ENCODE peak calls at places on chromosomes 12 and 14, in five cellular contexts. One of them, this sample, is unnamed.

GRCh38 chr14:53412819-53413664 is 259.9 kb upstream of the DDHD1 start:
- DNase-seq in psoas muscle: no peak
- DNase-seq in pancreas: no peak
- DNase-seq in upper lobe of left lung: no peak
- DNase-seq in spleen: no peak
- DNase-seq in this sample: no peak

GRCh38 chr14:22221508-22221907 is 367.5 kb downstream of the DAD1 start:
- DNase-seq in psoas muscle: no peak
- DNase-seq in pancreas: no peak
- DNase-seq in upper lobe of left lung: no peak
- DNase-seq in spleen: no peak
- DNase-seq in this sample: no peak

GRCh38 chr12:53543539-53543938 is 36.3 kb upstream of the NPFF start:
- DNase-seq in psoas muscle: no peak
- DNase-seq in pancreas: no peak
- DNase-seq in upper lobe of left lung: peak; percentile 55
- DNase-seq in spleen: no peak
- DNase-seq in this sample: peak; percentile 1

GRCh38 chr12:7905071-7905470 is 30.9 kb downstream of the SLC2A3 start:
- DNase-seq in psoas muscle: no peak
- DNase-seq in pancreas: no peak
- DNase-seq in upper lobe of left lung: no peak
- DNase-seq in spleen: no peak
- DNase-seq in this sample: no peak

GRCh38 chr12:42958271-42958674 is 368.7 kb upstream of the PRICKLE1 start:
- DNase-seq in psoas muscle: no peak
- DNase-seq in pancreas: no peak
- DNase-seq in upper lobe of left lung: no peak
- DNase-seq in spleen: no peak
- DNase-seq in this sample: no peak

GRCh38 chr14:105192866-105193731 is 12.0 kb upstream of the NUDT14 start:
- DNase-seq in psoas muscle: no peak
- DNase-seq in pancreas: no peak
- DNase-seq in upper lobe of left lung: no peak
- DNase-seq in spleen: no peak
- DNase-seq in this sample: no peak

GRCh38 chr12:27840229-27840999 is 60.4 kb upstream of the MANSC4 start:
- DNase-seq in psoas muscle: no peak
- DNase-seq in pancreas: no peak
- DNase-seq in upper lobe of left lung: no peak
- DNase-seq in spleen: no peak
- DNase-seq in this sample: no peak

GRCh38 chr12:104596128-104596799 is 139.5 kb downstream of the CHST11 start:
- DNase-seq in psoas muscle: no peak
- DNase-seq in pancreas: no peak
- DNase-seq in upper lobe of left lung: no peak
- DNase-seq in spleen: no peak
- DNase-seq in this sample: no peak

GRCh38 chr14:99475179-99475578 is 5.5 kb downstream of the SETD3 start:
- DNase-seq in psoas muscle: no peak
- DNase-seq in pancreas: no peak
- DNase-seq in upper lobe of left lung: no peak
- DNase-seq in spleen: no peak
- DNase-seq in this sample: no peak

GRCh38 chr14:99188721-99189120 is 83.3 kb downstream of the BCL11B start:
- DNase-seq in psoas muscle: no peak
- DNase-seq in pancreas: no peak
- DNase-seq in upper lobe of left lung: no peak
- DNase-seq in spleen: no peak
- DNase-seq in this sample: no peak

DNA sequence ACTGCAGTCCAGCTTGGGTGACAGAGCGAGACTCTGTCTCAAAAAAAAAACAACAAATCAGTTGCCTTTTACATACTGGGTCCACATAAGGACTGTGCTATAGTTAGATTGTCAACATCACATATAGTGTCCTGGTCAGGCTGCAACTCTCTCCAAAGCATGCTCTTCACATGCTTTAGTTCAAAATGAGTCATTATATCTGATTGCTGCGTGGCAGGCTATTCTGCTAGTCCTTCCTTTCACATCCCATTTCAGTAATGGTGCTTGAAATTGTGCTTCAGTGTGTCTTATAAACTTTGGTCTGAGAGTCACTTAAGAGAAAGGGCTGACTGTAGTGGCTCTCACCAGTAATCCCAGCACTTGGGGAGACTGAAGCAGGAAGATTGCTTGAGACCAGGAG is 6.9 kb downstream of the LETMD1 start:
- DNase-seq in psoas muscle: no peak
- DNase-seq in pancreas: no peak
- DNase-seq in upper lobe of left lung: no peak
- DNase-seq in spleen: no peak
- DNase-seq in this sample: no peak
- H3K36me3 ChIP-seq in psoas muscle: peaks cover 100% of the 10 kb centered on the region
- H3K36me3 ChIP-seq in pancreas: peaks cover 27% of the 10 kb centered on the region
- H3K36me3 ChIP-seq in upper lobe of left lung: peaks cover 60% of the 10 kb centered on the region
- H3K36me3 ChIP-seq in spleen: peaks cover 100% of the 10 kb centered on the region
- H3K36me3 ChIP-seq in this sample: peaks cover 58% of the 10 kb centered on the region

GRCh38 chr12:99686142-99686541 is 38.6 kb downstream of the GARIN6 start:
- DNase-seq in psoas muscle: no peak
- DNase-seq in pancreas: no peak
- DNase-seq in upper lobe of left lung: no peak
- DNase-seq in spleen: no peak
- DNase-seq in this sample: no peak
- H3K4me1 ChIP-seq in psoas muscle: no peaks in the 10 kb centered on the region
- H3K4me1 ChIP-seq in pancreas: no peaks in the 10 kb centered on the region
- H3K4me1 ChIP-seq in upper lobe of left lung: no peaks in the 10 kb centered on the region
- H3K4me1 ChIP-seq in spleen: no peaks in the 10 kb centered on the region
- H3K4me1 ChIP-seq in this sample: no peaks in the 10 kb centered on the region

DNA sequence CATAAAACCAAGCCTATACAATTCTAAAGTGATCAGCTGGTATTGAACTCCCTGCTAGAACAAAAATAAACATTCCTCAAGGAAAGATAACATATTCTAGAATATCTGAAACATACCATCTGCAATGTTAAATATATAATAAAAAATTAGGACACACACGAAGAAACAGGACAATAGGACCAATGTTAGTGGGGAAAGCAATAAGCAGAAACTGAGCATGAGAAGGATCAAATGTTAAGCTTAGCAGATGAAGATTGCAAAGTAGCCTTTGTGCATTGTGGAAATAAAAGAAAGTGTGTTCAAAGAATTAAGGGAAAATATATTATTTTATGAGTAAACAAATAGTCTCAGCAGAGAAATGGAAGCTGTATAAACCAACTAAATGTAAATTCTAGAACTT is 180.8 kb downstream of the EPS8 start:
- DNase-seq in psoas muscle: no peak
- DNase-seq in pancreas: no peak
- DNase-seq in upper lobe of left lung: no peak
- DNase-seq in spleen: no peak
- DNase-seq in this sample: no peak
- H3K4me3 ChIP-seq in psoas muscle: no peak overlapping the region
- H3K4me3 ChIP-seq in pancreas: no peak overlapping the region
- H3K4me3 ChIP-seq in upper lobe of left lung: no peak overlapping the region
- H3K4me3 ChIP-seq in spleen: no peak overlapping the region
- H3K4me3 ChIP-seq in this sample: no peak overlapping the region

DNA sequence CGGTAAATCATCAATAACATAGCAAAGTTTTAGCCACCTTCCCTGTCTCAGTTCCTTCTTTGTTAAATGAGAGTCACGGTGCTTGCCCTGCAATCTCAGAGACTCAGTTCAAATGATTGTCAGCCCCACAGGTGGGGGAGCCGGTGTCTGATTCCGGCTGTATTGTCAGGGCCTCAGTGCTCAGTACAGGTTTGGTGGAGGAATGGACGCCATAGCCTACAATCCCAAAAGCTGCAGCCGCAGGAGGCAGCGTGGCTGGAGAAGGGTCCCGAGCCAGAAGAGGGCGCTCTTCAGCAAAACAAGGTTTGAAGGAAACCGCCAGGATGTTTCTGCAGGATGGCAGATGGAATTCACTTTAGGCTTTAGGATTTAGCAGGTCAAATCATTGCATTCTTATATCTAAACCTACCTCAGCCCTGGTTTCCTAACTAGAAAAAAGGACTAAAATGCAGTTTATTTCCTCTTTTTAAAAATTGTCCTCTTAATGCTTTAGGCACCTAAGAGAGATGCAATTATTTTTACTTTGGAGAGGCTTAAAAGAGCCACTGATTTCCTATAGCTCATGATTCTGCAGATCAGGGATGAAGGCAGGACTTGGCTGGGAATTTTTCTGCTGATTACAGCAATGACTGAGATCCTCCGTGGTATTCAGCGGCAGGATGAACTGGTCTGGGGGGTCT is 29.2 kb downstream of the FOS start:
- DNase-seq in psoas muscle: peak; percentile 92
- DNase-seq in pancreas: peak; percentile 90
- DNase-seq in upper lobe of left lung: peak; percentile 88
- DNase-seq in spleen: peak; percentile 90
- DNase-seq in this sample: peak; percentile 60
- H3K36me3 ChIP-seq in psoas muscle: no peaks in the 10 kb centered on the region
- H3K36me3 ChIP-seq in pancreas: no peaks in the 10 kb centered on the region
- H3K36me3 ChIP-seq in upper lobe of left lung: no peaks in the 10 kb centered on the region
- H3K36me3 ChIP-seq in spleen: no peaks in the 10 kb centered on the region
- H3K36me3 ChIP-seq in this sample: no peaks in the 10 kb centered on the region

DNA sequence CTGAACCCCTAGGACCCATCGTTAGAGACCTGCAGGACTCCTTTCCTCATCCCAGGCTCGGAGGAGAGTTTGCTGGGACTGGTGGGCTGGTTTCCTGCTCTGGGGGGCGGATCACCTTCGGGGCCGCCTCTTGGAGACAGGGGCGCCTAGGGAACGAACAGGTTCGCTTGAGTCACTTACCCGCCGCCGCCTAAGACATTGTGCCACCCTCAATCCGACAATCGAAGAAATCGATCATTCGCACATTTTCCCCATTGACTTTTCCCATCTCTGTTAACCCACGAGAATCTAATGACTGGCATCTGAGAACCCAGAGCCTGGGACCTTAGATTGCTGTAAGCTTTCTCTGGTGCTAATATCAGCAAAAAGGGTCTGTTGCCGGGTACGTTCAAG is 322 bp downstream of the SLC39A9 start:
- DNase-seq in psoas muscle: no peak
- DNase-seq in pancreas: no peak
- DNase-seq in upper lobe of left lung: no peak
- DNase-seq in spleen: no peak
- DNase-seq in this sample: no peak
- H3K4me1 ChIP-seq in psoas muscle: peaks cover 40% of the 10 kb centered on the region
- H3K4me1 ChIP-seq in pancreas: peaks cover 11% of the 10 kb centered on the region
- H3K4me1 ChIP-seq in upper lobe of left lung: peaks cover 42% of the 10 kb centered on the region
- H3K4me1 ChIP-seq in spleen: peaks cover 86% of the 10 kb centered on the region
- H3K4me1 ChIP-seq in this sample: peaks cover 19% of the 10 kb centered on the region

GRCh38 chr14:59481407-59482119 is 2.6 kb downstream of the L3HYPDH start:
- DNase-seq in psoas muscle: no peak
- DNase-seq in pancreas: no peak
- DNase-seq in upper lobe of left lung: no peak
- DNase-seq in spleen: no peak
- DNase-seq in this sample: no peak
- H3K4me3 ChIP-seq in psoas muscle: peak overlapping the region; percentile 93
- H3K4me3 ChIP-seq in pancreas: no peak overlapping the region
- H3K4me3 ChIP-seq in upper lobe of left lung: no peak overlapping the region
- H3K4me3 ChIP-seq in spleen: no peak overlapping the region
- H3K4me3 ChIP-seq in this sample: no peak overlapping the region

GRCh38 chr12:113802000-113802749 is 163.9 kb downstream of the RBM19 start:
- DNase-seq in psoas muscle: no peak
- DNase-seq in pancreas: no peak
- DNase-seq in upper lobe of left lung: no peak
- DNase-seq in spleen: peak; percentile 57
- DNase-seq in this sample: no peak
- H3K36me3 ChIP-seq in psoas muscle: no peaks in the 10 kb centered on the region
- H3K36me3 ChIP-seq in pancreas: no peaks in the 10 kb centered on the region
- H3K36me3 ChIP-seq in upper lobe of left lung: no peaks in the 10 kb centered on the region
- H3K36me3 ChIP-seq in spleen: no peaks in the 10 kb centered on the region
- H3K36me3 ChIP-seq in this sample: no peaks in the 10 kb centered on the region

GRCh38 chr14:60862283-60862682 is 118.6 kb downstream of the TRMT5 start:
- DNase-seq in psoas muscle: no peak
- DNase-seq in pancreas: no peak
- DNase-seq in upper lobe of left lung: peak; percentile 83
- DNase-seq in spleen: no peak
- DNase-seq in this sample: no peak
- H3K4me1 ChIP-seq in psoas muscle: peaks cover 56% of the 10 kb centered on the region
- H3K4me1 ChIP-seq in pancreas: peaks cover 15% of the 10 kb centered on the region
- H3K4me1 ChIP-seq in upper lobe of left lung: peaks cover 10% of the 10 kb centered on the region
- H3K4me1 ChIP-seq in spleen: peaks cover 4% of the 10 kb centered on the region
- H3K4me1 ChIP-seq in this sample: no peaks in the 10 kb centered on the region

GRCh38 chr14:93787465-93788306 is 599 bp downstream of the PRIMA1 start:
- DNase-seq in psoas muscle: no peak
- DNase-seq in pancreas: peak; percentile 64
- DNase-seq in upper lobe of left lung: no peak
- DNase-seq in spleen: no peak
- DNase-seq in this sample: no peak
- H3K4me3 ChIP-seq in psoas muscle: peak overlapping the region; percentile 66
- H3K4me3 ChIP-seq in pancreas: no peak overlapping the region
- H3K4me3 ChIP-seq in upper lobe of left lung: peak overlapping the region; percentile 48
- H3K4me3 ChIP-seq in spleen: no peak overlapping the region
- H3K4me3 ChIP-seq in this sample: no peak overlapping the region

GRCh38 chr14:66998013-66998412 is 191.2 kb upstream of the GARIN2 start:
- DNase-seq in psoas muscle: no peak
- DNase-seq in pancreas: no peak
- DNase-seq in upper lobe of left lung: no peak
- DNase-seq in spleen: no peak
- DNase-seq in this sample: no peak
- H3K36me3 ChIP-seq in psoas muscle: no peaks in the 10 kb centered on the region
- H3K36me3 ChIP-seq in pancreas: no peaks in the 10 kb centered on the region
- H3K36me3 ChIP-seq in upper lobe of left lung: no peaks in the 10 kb centered on the region
- H3K36me3 ChIP-seq in spleen: no peaks in the 10 kb centered on the region
- H3K36me3 ChIP-seq in this sample: no peaks in the 10 kb centered on the region